ENCODE peak calls at places on chromosome 17, in eight cellular contexts. One of them, this sample, is unnamed.

GRCh38 chr17:46818319-46818928 is at the start of gene WNT3:
- DNase-seq in right atrium auricular region: no peak
- DNase-seq in kidney: no peak
- DNase-seq in fibroblast of lung: no peak
- DNase-seq in coronary artery: no peak
- DNase-seq in transverse colon: peak
- DNase-seq in dorsolateral prefrontal cortex: peak
- DNase-seq in PC-3: no peak
- DNase-seq in this sample: no peak

GRCh38 chr17:47192549-47192948 is 3.5 kb upstream of the CDC27 start:
- DNase-seq in PC-3: no peak
- DNase-seq in transverse colon: no peak
- DNase-seq in fibroblast of lung: peak
- DNase-seq in kidney: no peak
- DNase-seq in coronary artery: no peak
- DNase-seq in dorsolateral prefrontal cortex: no peak
- DNase-seq in right atrium auricular region: no peak
- DNase-seq in this sample: no peak

GRCh38 chr17:79775635-79776034 is 2.3 kb upstream of the CBX2 start:
- DNase-seq in right atrium auricular region: no peak
- DNase-seq in transverse colon: no peak
- DNase-seq in coronary artery: no peak
- DNase-seq in PC-3: no peak
- DNase-seq in fibroblast of lung: no peak
- DNase-seq in kidney: peak
- DNase-seq in dorsolateral prefrontal cortex: no peak
- DNase-seq in this sample: no peak

GRCh38 chr17:81345211-81346089 is 49.8 kb upstream of the BAHCC1 start:
- DNase-seq in right atrium auricular region: peak
- DNase-seq in fibroblast of lung: peak
- DNase-seq in PC-3: peak
- DNase-seq in transverse colon: peak
- DNase-seq in coronary artery: peak
- DNase-seq in kidney: peak
- DNase-seq in dorsolateral prefrontal cortex: peak
- DNase-seq in this sample: peak

GRCh38 chr17:29042026-29042678 is 789 bp upstream of the PIPOX start:
- DNase-seq in fibroblast of lung: no peak
- DNase-seq in right atrium auricular region: no peak
- DNase-seq in dorsolateral prefrontal cortex: no peak
- DNase-seq in coronary artery: no peak
- DNase-seq in PC-3: no peak
- DNase-seq in transverse colon: no peak
- DNase-seq in kidney: no peak
- DNase-seq in this sample: no peak

GRCh38 chr17:76695059-76695892 is 15.5 kb downstream of the MXRA7 start:
- DNase-seq in transverse colon: no peak
- DNase-seq in PC-3: no peak
- DNase-seq in right atrium auricular region: no peak
- DNase-seq in fibroblast of lung: no peak
- DNase-seq in kidney: peak
- DNase-seq in coronary artery: no peak
- DNase-seq in dorsolateral prefrontal cortex: no peak
- DNase-seq in this sample: no peak

GRCh38 chr17:33328129-33328528 is 35.0 kb upstream of the ASIC2 start:
- DNase-seq in transverse colon: no peak
- DNase-seq in PC-3: peak
- DNase-seq in dorsolateral prefrontal cortex: no peak
- DNase-seq in fibroblast of lung: no peak
- DNase-seq in right atrium auricular region: no peak
- DNase-seq in kidney: no peak
- DNase-seq in coronary artery: no peak
- DNase-seq in this sample: no peak

GRCh38 chr17:53627511-53627910 is 195.2 kb upstream of the KIF2B start:
- DNase-seq in coronary artery: no peak
- DNase-seq in dorsolateral prefrontal cortex: no peak
- DNase-seq in fibroblast of lung: peak
- DNase-seq in PC-3: peak
- DNase-seq in right atrium auricular region: no peak
- DNase-seq in kidney: no peak
- DNase-seq in transverse colon: no peak
- DNase-seq in this sample: no peak

GRCh38 chr17:61065263-61065773 is 334.3 kb upstream of the TBX2 start:
- DNase-seq in PC-3: no peak
- DNase-seq in dorsolateral prefrontal cortex: no peak
- DNase-seq in coronary artery: no peak
- DNase-seq in kidney: no peak
- DNase-seq in transverse colon: no peak
- DNase-seq in fibroblast of lung: peak
- DNase-seq in right atrium auricular region: no peak
- DNase-seq in this sample: no peak
- H3K27ac ChIP-seq in PC-3: no peak
- H3K27ac ChIP-seq in dorsolateral prefrontal cortex: no peak
- H3K27ac ChIP-seq in coronary artery: no peak
- H3K27ac ChIP-seq in kidney: no peak
- H3K27ac ChIP-seq in transverse colon: no peak
- H3K27ac ChIP-seq in fibroblast of lung: no peak
- H3K27ac ChIP-seq in right atrium auricular region: no peak
- H3K27ac ChIP-seq in this sample: no peak

GRCh38 chr17:48569676-48570324 is 8.3 kb downstream of the HOXB4 start:
- DNase-seq in kidney: no peak
- DNase-seq in PC-3: no peak
- DNase-seq in transverse colon: no peak
- DNase-seq in fibroblast of lung: peak
- DNase-seq in dorsolateral prefrontal cortex: no peak
- DNase-seq in coronary artery: no peak
- DNase-seq in right atrium auricular region: no peak
- DNase-seq in this sample: no peak
- H3K27ac ChIP-seq in kidney: peak
- H3K27ac ChIP-seq in PC-3: no peak
- H3K27ac ChIP-seq in transverse colon: peak
- H3K27ac ChIP-seq in fibroblast of lung: peak
- H3K27ac ChIP-seq in dorsolateral prefrontal cortex: no peak
- H3K27ac ChIP-seq in coronary artery: peak
- H3K27ac ChIP-seq in right atrium auricular region: no peak
- H3K27ac ChIP-seq in this sample: no peak

DNA sequence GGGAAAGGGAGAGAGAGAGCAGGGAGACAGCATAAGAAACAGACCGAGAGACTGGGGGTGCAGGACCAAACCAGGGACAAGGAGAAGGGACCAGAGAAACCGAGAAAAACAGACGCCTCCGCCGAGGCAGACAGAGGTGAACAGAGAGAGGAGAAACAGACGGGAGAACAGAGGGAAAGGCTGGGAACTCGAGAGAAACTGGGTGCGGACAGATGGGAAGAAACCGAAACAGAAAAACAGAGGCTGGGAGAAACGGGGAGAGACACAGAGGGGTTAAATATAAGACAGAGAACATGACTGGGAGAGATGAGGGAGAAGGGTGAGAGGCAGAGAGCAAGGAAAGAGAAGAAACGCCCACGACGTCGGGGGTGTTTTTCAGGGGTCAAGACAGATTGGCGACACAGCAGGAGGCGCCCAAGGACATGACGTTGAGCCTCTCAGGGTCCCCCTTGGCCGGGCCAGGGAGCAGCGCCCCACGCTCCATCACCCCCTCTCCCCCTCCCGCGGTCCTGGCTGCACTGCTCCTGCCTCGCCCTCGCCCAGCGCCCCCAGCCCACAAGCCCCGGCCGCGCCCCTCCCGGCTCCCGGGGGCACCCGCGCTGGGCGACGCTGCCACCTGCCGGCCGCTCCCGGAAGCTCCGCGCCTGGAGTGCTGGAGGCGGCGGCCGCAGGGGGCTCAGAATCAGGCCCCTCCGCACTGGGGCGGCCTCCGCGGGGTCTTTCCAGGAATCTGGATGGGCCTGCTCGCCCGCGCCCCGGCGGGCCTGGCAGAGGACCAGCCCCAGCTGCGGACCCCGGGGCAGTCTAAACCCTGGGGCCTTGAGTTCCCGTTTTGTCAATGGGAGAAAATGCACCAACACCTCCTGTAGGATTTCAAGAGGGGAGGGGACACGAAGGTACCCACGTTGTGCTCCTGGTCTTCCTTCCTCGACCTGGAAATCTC is 1.3 kb upstream of the TMEM92 start:
- DNase-seq in fibroblast of lung: no peak
- DNase-seq in PC-3: peak
- DNase-seq in kidney: peak
- DNase-seq in coronary artery: peak
- DNase-seq in right atrium auricular region: no peak
- DNase-seq in dorsolateral prefrontal cortex: no peak
- DNase-seq in transverse colon: peak
- DNase-seq in this sample: no peak
- H3K27ac ChIP-seq in fibroblast of lung: peak
- H3K27ac ChIP-seq in PC-3: no peak
- H3K27ac ChIP-seq in kidney: no peak
- H3K27ac ChIP-seq in coronary artery: peak
- H3K27ac ChIP-seq in right atrium auricular region: peak
- H3K27ac ChIP-seq in dorsolateral prefrontal cortex: no peak
- H3K27ac ChIP-seq in transverse colon: peak
- H3K27ac ChIP-seq in this sample: no peak

GRCh38 chr17:2406903-2407790 is 6.3 kb upstream of the MNT start:
- DNase-seq in dorsolateral prefrontal cortex: no peak
- DNase-seq in PC-3: peak
- DNase-seq in fibroblast of lung: peak
- DNase-seq in right atrium auricular region: peak
- DNase-seq in kidney: peak
- DNase-seq in coronary artery: peak
- DNase-seq in transverse colon: peak
- DNase-seq in this sample: peak
- H3K27ac ChIP-seq in dorsolateral prefrontal cortex: no peak
- H3K27ac ChIP-seq in PC-3: peak
- H3K27ac ChIP-seq in fibroblast of lung: peak
- H3K27ac ChIP-seq in right atrium auricular region: peak
- H3K27ac ChIP-seq in kidney: peak
- H3K27ac ChIP-seq in coronary artery: peak
- H3K27ac ChIP-seq in transverse colon: peak
- H3K27ac ChIP-seq in this sample: peak

GRCh38 chr17:27896656-27897055 is 3.5 kb upstream of the LYRM9 start:
- DNase-seq in PC-3: no peak
- DNase-seq in coronary artery: no peak
- DNase-seq in fibroblast of lung: no peak
- DNase-seq in transverse colon: no peak
- DNase-seq in right atrium auricular region: no peak
- DNase-seq in dorsolateral prefrontal cortex: no peak
- DNase-seq in kidney: no peak
- DNase-seq in this sample: no peak

GRCh38 chr17:27892866-27893769 is at the start of gene LYRM9:
- DNase-seq in right atrium auricular region: peak
- DNase-seq in transverse colon: peak
- DNase-seq in PC-3: peak
- DNase-seq in kidney: peak
- DNase-seq in fibroblast of lung: peak
- DNase-seq in coronary artery: peak
- DNase-seq in dorsolateral prefrontal cortex: peak
- DNase-seq in this sample: peak

GRCh38 chr17:27893834-27894503 is 804 bp upstream of the LYRM9 start:
- DNase-seq in right atrium auricular region: no peak
- DNase-seq in fibroblast of lung: no peak
- DNase-seq in kidney: no peak
- DNase-seq in coronary artery: no peak
- DNase-seq in dorsolateral prefrontal cortex: no peak
- DNase-seq in PC-3: no peak
- DNase-seq in transverse colon: no peak
- DNase-seq in this sample: no peak

GRCh38 chr17:27895940-27896535 is 2.9 kb upstream of the LYRM9 start:
- DNase-seq in transverse colon: no peak
- DNase-seq in coronary artery: no peak
- DNase-seq in fibroblast of lung: no peak
- DNase-seq in kidney: no peak
- DNase-seq in PC-3: no peak
- DNase-seq in dorsolateral prefrontal cortex: no peak
- DNase-seq in right atrium auricular region: no peak
- DNase-seq in this sample: no peak

GRCh38 chr17:27895110-27895895 is 2.1 kb upstream of the LYRM9 start:
- DNase-seq in fibroblast of lung: no peak
- DNase-seq in coronary artery: no peak
- DNase-seq in kidney: no peak
- DNase-seq in transverse colon: no peak
- DNase-seq in dorsolateral prefrontal cortex: no peak
- DNase-seq in right atrium auricular region: no peak
- DNase-seq in PC-3: no peak
- DNase-seq in this sample: no peak
- H3K27ac ChIP-seq in fibroblast of lung: no peak
- H3K27ac ChIP-seq in coronary artery: no peak
- H3K27ac ChIP-seq in kidney: no peak
- H3K27ac ChIP-seq in transverse colon: no peak
- H3K27ac ChIP-seq in dorsolateral prefrontal cortex: peak
- H3K27ac ChIP-seq in right atrium auricular region: no peak
- H3K27ac ChIP-seq in PC-3: no peak
- H3K27ac ChIP-seq in this sample: no peak